ENCODE peak calls at places on chromosomes 13 and 19, in five cellular contexts. One of them, this sample, is unnamed.

GRCh38 chr13:41658057-41658642 is 200.8 kb downstream of the RGCC start:
- DNase-seq in breast epithelium: no peak
- DNase-seq in right cardiac atrium: no peak
- DNase-seq in PC-9: no peak
- DNase-seq in heart left ventricle: no peak
- DNase-seq in this sample: no peak

GRCh38 chr13:62512194-62513141 is 1096.8 kb upstream of the PCDH20 start:
- DNase-seq in breast epithelium: no peak
- DNase-seq in right cardiac atrium: no peak
- DNase-seq in PC-9: no peak
- DNase-seq in heart left ventricle: no peak
- DNase-seq in this sample: no peak

GRCh38 chr13:113802090-113802531 is 43.1 kb downstream of the TMEM255B start:
- DNase-seq in breast epithelium: no peak
- DNase-seq in right cardiac atrium: peak
- DNase-seq in PC-9: no peak
- DNase-seq in heart left ventricle: no peak
- DNase-seq in this sample: peak

GRCh38 chr19:18321729-18322091 is 1.2 kb downstream of the LSM4 start:
- DNase-seq in breast epithelium: no peak
- DNase-seq in right cardiac atrium: no peak
- DNase-seq in PC-9: no peak
- DNase-seq in heart left ventricle: no peak
- DNase-seq in this sample: no peak

GRCh38 chr19:49057636-49058234 is at the start of gene CGB7:
- DNase-seq in breast epithelium: peak
- DNase-seq in right cardiac atrium: peak
- DNase-seq in PC-9: no peak
- DNase-seq in heart left ventricle: peak
- DNase-seq in this sample: no peak

GRCh38 chr19:7795555-7796161 is 32.6 kb downstream of the CLEC4M start:
- DNase-seq in breast epithelium: no peak
- DNase-seq in right cardiac atrium: no peak
- DNase-seq in PC-9: no peak
- DNase-seq in heart left ventricle: no peak
- DNase-seq in this sample: no peak

GRCh38 chr19:11457831-11458230 is 22.4 kb downstream of the PRKCSH start:
- DNase-seq in breast epithelium: no peak
- DNase-seq in right cardiac atrium: no peak
- DNase-seq in PC-9: peak
- DNase-seq in heart left ventricle: no peak
- DNase-seq in this sample: no peak

GRCh38 chr19:49327878-49328544 is 3.0 kb upstream of the SLC6A16 start:
- DNase-seq in breast epithelium: no peak
- DNase-seq in right cardiac atrium: no peak
- DNase-seq in PC-9: no peak
- DNase-seq in heart left ventricle: no peak
- DNase-seq in this sample: no peak

GRCh38 chr13:24834902-24835510 is 71.0 kb downstream of the RNF17 start:
- DNase-seq in breast epithelium: no peak
- DNase-seq in right cardiac atrium: no peak
- DNase-seq in PC-9: no peak
- DNase-seq in heart left ventricle: no peak
- DNase-seq in this sample: no peak

GRCh38 chr19:52188822-52189744 is 769 bp upstream of the PPP2R1A start:
- DNase-seq in breast epithelium: peak
- DNase-seq in right cardiac atrium: peak
- DNase-seq in PC-9: no peak
- DNase-seq in heart left ventricle: no peak
- DNase-seq in this sample: peak

GRCh38 chr19:2355168-2356035 is 4.7 kb upstream of the TMPRSS9 start:
- DNase-seq in breast epithelium: no peak
- DNase-seq in right cardiac atrium: no peak
- DNase-seq in PC-9: no peak
- DNase-seq in heart left ventricle: no peak
- DNase-seq in this sample: no peak

GRCh38 chr13:59111711-59112110 is 1052.0 kb downstream of the DIAPH3 start:
- DNase-seq in breast epithelium: no peak
- DNase-seq in right cardiac atrium: no peak
- DNase-seq in PC-9: no peak
- DNase-seq in heart left ventricle: no peak
- DNase-seq in this sample: no peak

GRCh38 chr13:113208424-113209335 is at the start of gene PCID2:
- DNase-seq in breast epithelium: peak
- DNase-seq in right cardiac atrium: peak
- DNase-seq in PC-9: peak
- DNase-seq in heart left ventricle: peak
- DNase-seq in this sample: peak

GRCh38 chr19:3604987-3605343 is 1.7 kb downstream of the TBXA2R start:
- DNase-seq in breast epithelium: no peak
- DNase-seq in right cardiac atrium: no peak
- DNase-seq in PC-9: no peak
- DNase-seq in heart left ventricle: no peak
- DNase-seq in this sample: no peak

GRCh38 chr19:3745363-3746045 is 16.0 kb downstream of the APBA3 start:
- DNase-seq in breast epithelium: no peak
- DNase-seq in right cardiac atrium: no peak
- DNase-seq in PC-9: no peak
- DNase-seq in heart left ventricle: no peak
- DNase-seq in this sample: no peak

GRCh38 chr19:35673121-35673804 is 6.9 kb downstream of the UPK1A start:
- DNase-seq in breast epithelium: no peak
- DNase-seq in right cardiac atrium: peak
- DNase-seq in PC-9: no peak
- DNase-seq in heart left ventricle: no peak
- DNase-seq in this sample: no peak

GRCh38 chr19:18401580-18402112 is 4.2 kb upstream of the LRRC25 start:
- DNase-seq in breast epithelium: no peak
- DNase-seq in right cardiac atrium: no peak
- DNase-seq in PC-9: peak
- DNase-seq in heart left ventricle: peak
- DNase-seq in this sample: no peak

GRCh38 chr13:60617863-60618733 is 221.1 kb downstream of the TDRD3 start:
- DNase-seq in breast epithelium: no peak
- DNase-seq in right cardiac atrium: no peak
- DNase-seq in PC-9: no peak
- DNase-seq in heart left ventricle: no peak
- DNase-seq in this sample: no peak

GRCh38 chr19:57363734-57364181 is 407 bp downstream of the TRAPPC2B start:
- DNase-seq in breast epithelium: no peak
- DNase-seq in right cardiac atrium: no peak
- DNase-seq in PC-9: no peak
- DNase-seq in heart left ventricle: no peak
- DNase-seq in this sample: no peak

GRCh38 chr13:75299913-75300862 is 181.8 kb downstream of the TBC1D4 start:
- DNase-seq in breast epithelium: no peak
- DNase-seq in right cardiac atrium: no peak
- DNase-seq in PC-9: no peak
- DNase-seq in heart left ventricle: no peak
- DNase-seq in this sample: no peak
- H3K27ac ChIP-seq in breast epithelium: no peak
- H3K27ac ChIP-seq in right cardiac atrium: no peak
- H3K27ac ChIP-seq in PC-9: no peak
- H3K27ac ChIP-seq in heart left ventricle: no peak
- H3K27ac ChIP-seq in this sample: no peak

GRCh38 chr13:102940770-102941169 is 94.9 kb downstream of the ERCC5 start:
- DNase-seq in breast epithelium: no peak
- DNase-seq in right cardiac atrium: no peak
- DNase-seq in PC-9: no peak
- DNase-seq in heart left ventricle: no peak
- DNase-seq in this sample: no peak

GRCh38 chr13:102933076-102933922 is 87.5 kb downstream of the ERCC5 start:
- DNase-seq in breast epithelium: no peak
- DNase-seq in right cardiac atrium: no peak
- DNase-seq in PC-9: no peak
- DNase-seq in heart left ventricle: no peak
- DNase-seq in this sample: no peak

GRCh38 chr13:102940143-102940542 is 94.3 kb downstream of the ERCC5 start:
- DNase-seq in breast epithelium: no peak
- DNase-seq in right cardiac atrium: no peak
- DNase-seq in PC-9: no peak
- DNase-seq in heart left ventricle: no peak
- DNase-seq in this sample: no peak

GRCh38 chr13:102930566-102930965 is 84.7 kb downstream of the ERCC5 start:
- DNase-seq in breast epithelium: no peak
- DNase-seq in right cardiac atrium: no peak
- DNase-seq in PC-9: no peak
- DNase-seq in heart left ventricle: no peak
- DNase-seq in this sample: no peak

DNA sequence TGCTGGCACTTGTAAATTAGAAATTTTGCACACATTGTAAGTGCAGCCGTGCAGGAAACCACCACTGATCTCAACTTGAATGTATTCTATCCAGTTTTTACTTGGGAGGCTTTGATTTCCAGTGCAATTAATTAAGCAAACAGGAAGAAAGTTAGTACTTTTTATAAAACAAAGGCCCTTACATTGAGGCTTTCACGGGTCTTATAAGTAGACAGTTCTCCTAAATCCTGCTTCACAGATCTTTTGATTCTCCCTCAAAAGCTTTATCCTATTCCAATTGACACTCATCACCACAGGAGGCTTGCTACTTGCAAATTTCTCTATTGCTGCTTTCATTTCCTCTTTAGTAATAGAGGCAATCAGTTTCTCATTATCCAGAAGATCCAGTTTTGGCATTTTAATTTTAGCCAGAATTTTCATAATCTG is 90.1 kb downstream of the ERCC5 start:
- DNase-seq in breast epithelium: no peak
- DNase-seq in right cardiac atrium: no peak
- DNase-seq in PC-9: peak
- DNase-seq in heart left ventricle: no peak
- DNase-seq in this sample: no peak
- H3K27ac ChIP-seq in breast epithelium: no peak
- H3K27ac ChIP-seq in right cardiac atrium: no peak
- H3K27ac ChIP-seq in PC-9: no peak
- H3K27ac ChIP-seq in heart left ventricle: no peak
- H3K27ac ChIP-seq in this sample: no peak

GRCh38 chr13:45198041-45198440 is 2.8 kb downstream of the KCTD4 start:
- DNase-seq in breast epithelium: no peak
- DNase-seq in right cardiac atrium: no peak
- DNase-seq in PC-9: no peak
- DNase-seq in heart left ventricle: no peak
- DNase-seq in this sample: no peak
- H3K27ac ChIP-seq in breast epithelium: no peak
- H3K27ac ChIP-seq in right cardiac atrium: no peak
- H3K27ac ChIP-seq in PC-9: no peak
- H3K27ac ChIP-seq in heart left ventricle: no peak
- H3K27ac ChIP-seq in this sample: no peak

DNA sequence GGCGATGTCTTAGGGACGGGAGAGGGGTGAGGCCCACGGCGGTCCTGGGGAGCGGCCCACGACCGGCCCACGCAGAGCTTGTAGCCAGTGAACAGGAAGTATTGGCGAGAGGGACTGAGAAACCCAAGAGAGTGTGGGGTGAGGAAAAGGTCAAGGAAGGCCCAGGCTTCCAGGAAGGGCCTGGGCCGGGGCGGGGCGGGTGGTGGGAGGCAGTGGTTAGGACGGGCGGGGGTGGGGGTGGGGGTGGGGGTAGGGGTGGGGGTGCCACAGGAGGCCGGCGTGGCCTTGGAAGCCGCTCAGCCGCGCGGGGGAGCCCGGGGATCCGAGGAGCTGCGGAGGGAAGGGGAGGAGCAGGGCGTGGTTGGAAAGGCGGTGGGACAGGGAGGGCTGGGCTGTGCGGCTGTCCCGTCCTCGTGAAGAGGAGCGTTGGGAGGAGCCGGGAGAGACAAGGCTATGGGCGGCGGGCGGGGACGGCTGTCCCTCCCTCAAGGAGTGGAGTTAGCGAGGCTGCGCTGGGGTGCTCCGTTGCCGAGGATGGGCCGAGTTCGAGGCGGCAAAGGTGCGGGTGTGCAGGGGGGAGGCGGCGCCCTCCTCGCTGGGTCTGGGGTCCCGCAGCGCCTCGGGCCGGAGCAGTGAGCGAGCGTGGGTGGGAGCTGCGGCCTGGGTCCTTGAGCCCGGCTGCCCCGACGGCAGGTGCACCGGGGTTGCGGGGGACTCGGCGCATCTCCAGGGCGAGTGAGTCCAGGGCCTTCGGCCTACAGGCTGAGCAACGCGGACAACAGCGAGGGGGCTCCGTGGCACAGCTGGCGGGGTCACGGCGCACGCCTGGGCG is 254.4 kb upstream of the SGCG start:
- DNase-seq in breast epithelium: peak
- DNase-seq in right cardiac atrium: peak
- DNase-seq in PC-9: no peak
- DNase-seq in heart left ventricle: peak
- DNase-seq in this sample: no peak
- H3K27ac ChIP-seq in breast epithelium: peak
- H3K27ac ChIP-seq in right cardiac atrium: no peak
- H3K27ac ChIP-seq in PC-9: no peak
- H3K27ac ChIP-seq in heart left ventricle: peak
- H3K27ac ChIP-seq in this sample: no peak

GRCh38 chr19:800360-801029 is 3.2 kb downstream of the PTBP1 start:
- DNase-seq in breast epithelium: peak
- DNase-seq in right cardiac atrium: peak
- DNase-seq in PC-9: peak
- DNase-seq in heart left ventricle: peak
- DNase-seq in this sample: no peak

GRCh38 chr19:802497-802887 is 5.2 kb downstream of the PTBP1 start:
- DNase-seq in breast epithelium: no peak
- DNase-seq in right cardiac atrium: no peak
- DNase-seq in PC-9: no peak
- DNase-seq in heart left ventricle: no peak
- DNase-seq in this sample: no peak

GRCh38 chr19:802888-803561 is 5.8 kb downstream of the PTBP1 start:
- DNase-seq in breast epithelium: no peak
- DNase-seq in right cardiac atrium: no peak
- DNase-seq in PC-9: no peak
- DNase-seq in heart left ventricle: peak
- DNase-seq in this sample: no peak

GRCh38 chr19:801030-801860 is 4.0 kb downstream of the PTBP1 start:
- DNase-seq in breast epithelium: no peak
- DNase-seq in right cardiac atrium: peak
- DNase-seq in PC-9: no peak
- DNase-seq in heart left ventricle: peak
- DNase-seq in this sample: no peak

GRCh38 chr19:801861-802496 is 4.7 kb downstream of the PTBP1 start:
- DNase-seq in breast epithelium: peak
- DNase-seq in right cardiac atrium: peak
- DNase-seq in PC-9: no peak
- DNase-seq in heart left ventricle: peak
- DNase-seq in this sample: no peak
- H3K27ac ChIP-seq in breast epithelium: peak
- H3K27ac ChIP-seq in right cardiac atrium: no peak
- H3K27ac ChIP-seq in PC-9: no peak
- H3K27ac ChIP-seq in heart left ventricle: peak
- H3K27ac ChIP-seq in this sample: peak

DNA sequence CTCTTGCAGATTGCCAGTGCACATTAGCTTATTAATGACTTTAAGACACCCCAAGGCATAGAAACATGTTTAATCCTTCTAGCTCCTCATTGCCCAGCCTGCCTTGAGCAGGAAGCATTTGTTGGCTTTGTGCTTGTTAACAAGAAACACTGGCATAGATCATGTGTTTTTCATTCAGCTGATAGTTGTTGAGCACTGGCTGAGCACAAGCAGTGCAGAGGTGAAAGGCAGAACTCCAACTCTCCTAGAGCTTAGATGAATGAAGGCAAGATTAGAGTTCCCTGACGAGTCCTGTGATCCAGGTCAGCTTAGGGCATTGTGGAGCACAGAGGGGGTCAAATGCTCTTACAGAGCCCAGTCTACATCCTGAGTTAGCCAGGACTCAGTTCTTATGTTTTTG is 101.0 kb downstream of the WASF3 start:
- DNase-seq in breast epithelium: no peak
- DNase-seq in right cardiac atrium: no peak
- DNase-seq in PC-9: no peak
- DNase-seq in heart left ventricle: no peak
- DNase-seq in this sample: no peak
- H3K27ac ChIP-seq in breast epithelium: no peak
- H3K27ac ChIP-seq in right cardiac atrium: no peak
- H3K27ac ChIP-seq in PC-9: no peak
- H3K27ac ChIP-seq in heart left ventricle: no peak
- H3K27ac ChIP-seq in this sample: peak